ENCODE peak calls at places on chromosomes 16 and 17, in nine cellular contexts. B is H9, I is keratinocyte, D is neuronal stem cell, P is K562, X is colonic mucosa, M is GM23248, V is adipocyte, U is SK-N-SH. Z is an unnamed sample.

GRCh38 chr17:45221997-45222272 is 250 bp downstream of the FMNL1 start:
- DNase-seq in B (no peak), I (no peak), D (no peak), P (no peak), X (no peak), M (peak), V (peak), U (no peak), Z (no peak)

GRCh38 chr17:11618861-11619566 is 20.7 kb downstream of the DNAH9 start:
- DNase-seq in B (no peak), I (no peak), D (no peak), P (no peak), X (peak), M (no peak), V (no peak), U (no peak), Z (no peak)

GRCh38 chr16:380837-381787 is 666 bp downstream of the PGAP6 start:
- DNase-seq in B (no peak), I (no peak), D (no peak), P (peak), X (peak), M (peak), V (peak), U (peak), Z (peak)

GRCh38 chr17:61467416-61468262 is 15.4 kb downstream of the TBX4 start:
- DNase-seq in B (peak), I (no peak), D (no peak), P (peak), X (peak), M (peak), V (peak), U (peak), Z (peak)

GRCh38 chr17:61380836-61381525 is 18.7 kb upstream of the TBX2 start:
- DNase-seq in B (no peak), I (no peak), D (no peak), P (no peak), X (no peak), M (no peak), V (no peak), U (peak), Z (peak)

GRCh38 chr17:31721291-31722025 is 137.6 kb downstream of the COPRS start:
- DNase-seq in B (no peak), I (no peak), D (no peak), P (no peak), X (no peak), M (peak), V (no peak), U (no peak), Z (no peak)

GRCh38 chr17:42548993-42549755 is 3.5 kb upstream of the HSD17B1 start:
- DNase-seq in B (no peak), I (no peak), D (no peak), P (no peak), X (no peak), M (no peak), V (no peak), U (no peak), Z (no peak)

GRCh38 chr17:7404737-7405412 is 978 bp upstream of the TMEM256 start:
- DNase-seq in B (peak), I (no peak), D (peak), P (peak), X (peak), M (peak), V (no peak), U (peak), Z (peak)

GRCh38 chr16:63426275-63426870 is 1390.1 kb upstream of the CDH8 start:
- DNase-seq in B (no peak), I (no peak), D (no peak), P (no peak), X (no peak), M (no peak), V (peak), U (no peak), Z (no peak)

GRCh38 chr16:68040506-68041288 is 17.6 kb downstream of the DUS2 start:
- DNase-seq in B (peak), I (peak), D (peak), P (peak), X (peak), M (peak), V (peak), U (peak), Z (peak)

GRCh38 chr16:85982563-85982939 is 83.6 kb downstream of the IRF8 start:
- DNase-seq in B (no peak), I (no peak), D (no peak), P (no peak), X (no peak), M (no peak), V (no peak), U (no peak), Z (peak)

GRCh38 chr16:77273815-77274214 is 74.6 kb downstream of the SYCE1L start:
- DNase-seq in B (no peak), I (no peak), D (no peak), P (no peak), X (no peak), M (no peak), V (no peak), U (no peak), Z (no peak)

DNA sequence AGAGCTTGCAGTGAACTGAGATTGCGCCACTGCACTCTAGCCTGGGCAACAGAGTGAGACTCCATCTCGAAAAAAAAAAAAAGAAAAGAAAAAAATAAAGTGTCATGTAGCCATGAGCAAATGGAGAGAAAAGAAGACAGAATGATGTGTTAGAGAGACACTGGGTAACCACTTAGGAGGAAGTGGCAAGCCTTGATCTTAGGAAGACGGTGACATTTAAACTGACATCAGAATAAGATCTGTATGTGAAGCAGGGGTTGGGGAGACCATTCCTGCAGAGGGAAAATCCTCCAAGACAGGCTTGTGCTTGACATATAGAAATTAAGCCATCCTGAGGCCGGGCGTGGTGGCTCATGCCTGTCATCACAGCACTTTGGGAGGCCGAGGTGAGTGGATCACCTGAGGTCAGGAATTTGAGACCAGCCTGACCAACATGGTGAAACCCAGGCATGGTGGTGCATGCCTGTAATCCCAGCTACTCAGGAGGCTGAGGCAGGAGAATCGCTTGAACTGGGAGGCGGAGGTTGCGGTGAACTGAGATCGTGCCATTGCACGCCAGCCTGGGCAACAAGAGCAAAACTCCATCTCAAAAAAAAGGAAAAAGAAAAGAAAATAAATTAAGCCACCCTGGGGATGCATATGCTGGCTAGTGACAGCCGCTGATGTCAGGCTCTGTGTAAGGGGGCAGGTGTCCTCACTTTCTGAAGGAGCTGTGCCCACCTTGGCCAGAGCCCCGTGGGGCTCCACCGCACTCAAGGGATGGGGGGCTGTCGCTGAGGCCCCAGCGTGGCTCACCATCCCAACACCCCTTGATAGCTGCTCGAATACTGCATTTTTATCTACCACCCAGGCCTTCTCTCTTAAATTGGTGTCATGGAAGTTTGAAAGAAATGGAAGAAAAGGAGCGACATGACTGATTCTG is 13.1 kb upstream of the CYB5B start:
- DNase-seq in B (no peak), I (no peak), D (no peak), P (no peak), X (no peak), M (no peak), V (no peak), U (no peak), Z (no peak)
- H3K9ac ChIP-seq in B (no peak), I (no peak), D (no peak), P (no peak), X (no peak), M (no peak), V (no peak), U (no peak), Z (no peak)

DNA sequence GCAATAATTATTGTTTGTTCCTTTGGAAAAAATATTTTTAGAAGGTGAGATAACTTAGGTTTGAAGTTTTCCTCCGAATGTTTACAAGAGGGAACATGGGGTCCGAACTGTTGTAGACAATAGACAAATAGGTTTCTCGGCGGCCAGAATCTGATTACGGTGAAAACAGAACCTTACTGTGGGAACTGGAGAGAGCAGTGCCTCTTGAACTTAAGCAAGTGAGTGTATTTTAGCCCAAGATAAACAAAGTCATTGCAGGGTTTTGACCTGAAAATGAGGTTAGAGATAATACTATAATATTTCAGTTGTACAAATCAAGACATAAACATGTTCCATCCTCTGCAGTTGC is 134.7 kb downstream of the ABCA8 start:
- DNase-seq in B (no peak), I (no peak), D (no peak), P (no peak), X (no peak), M (no peak), V (no peak), U (no peak), Z (no peak)
- H3K9ac ChIP-seq in B (no peak), I (no peak), D (no peak), P (no peak), X (no peak), M (no peak), V (no peak), U (no peak), Z (no peak)

DNA sequence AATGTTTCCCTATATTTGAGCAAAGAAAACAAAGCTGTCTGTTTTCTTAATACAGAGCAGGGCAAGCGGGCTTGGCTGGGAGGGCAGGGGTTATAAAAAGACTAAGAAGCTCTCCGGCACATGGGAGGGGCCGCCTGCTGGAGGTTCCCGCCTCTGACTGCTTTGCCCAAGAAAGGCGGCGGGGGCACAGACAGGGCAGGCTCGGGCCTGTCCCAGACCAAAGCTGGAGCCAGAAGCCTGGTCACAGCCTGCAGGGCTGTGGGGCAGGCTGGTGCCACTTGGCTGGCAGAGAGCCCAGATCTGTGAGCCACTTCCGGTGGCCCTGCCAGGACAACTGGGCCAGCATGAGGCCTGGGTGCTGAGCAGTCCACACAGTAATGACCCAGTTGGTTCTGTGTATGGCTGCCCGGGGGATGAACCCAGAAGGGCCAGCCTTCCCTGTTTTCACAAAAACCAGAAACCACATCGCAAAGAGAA is 89.4 kb downstream of the LITAF start:
- DNase-seq in B (peak), I (peak), D (no peak), P (no peak), X (peak), M (peak), V (peak), U (peak), Z (peak)
- H3K9ac ChIP-seq in B (no peak), I (peak), D (no peak), P (peak), X (peak), M (peak), V (peak), U (peak), Z (no peak)

GRCh38 chr17:1083451-1084187 is 86.7 kb downstream of the TIMM22 start:
- DNase-seq in B (no peak), I (no peak), D (no peak), P (no peak), X (no peak), M (peak), V (no peak), U (no peak), Z (peak)

GRCh38 chr17:1091190-1091534 is 88.6 kb downstream of the ABR start:
- DNase-seq in B (no peak), I (no peak), D (no peak), P (no peak), X (no peak), M (no peak), V (no peak), U (no peak), Z (no peak)

GRCh38 chr17:1089915-1090314 is 89.9 kb downstream of the ABR start:
- DNase-seq in B (no peak), I (no peak), D (no peak), P (no peak), X (no peak), M (no peak), V (no peak), U (no peak), Z (no peak)

GRCh38 chr17:1090454-1091189 is 89.2 kb downstream of the ABR start:
- DNase-seq in B (no peak), I (no peak), D (no peak), P (no peak), X (no peak), M (no peak), V (no peak), U (no peak), Z (no peak)

GRCh38 chr17:1087381-1088241 is 90.7 kb downstream of the TIMM22 start:
- DNase-seq in B (peak), I (no peak), D (no peak), P (peak), X (peak), M (peak), V (peak), U (peak), Z (peak)
- H3K9ac ChIP-seq in B (no peak), I (peak), D (no peak), P (no peak), X (peak), M (peak), V (no peak), U (peak), Z (peak)

GRCh38 chr16:48062681-48063080 is 93.1 kb downstream of the ABCC12 start:
- DNase-seq in B (no peak), I (no peak), D (no peak), P (no peak), X (no peak), M (no peak), V (no peak), U (peak), Z (no peak)
- H3K9ac ChIP-seq in B (no peak), I (no peak), D (no peak), P (no peak), X (no peak), M (no peak), V (no peak), U (no peak), Z (no peak)

DNA sequence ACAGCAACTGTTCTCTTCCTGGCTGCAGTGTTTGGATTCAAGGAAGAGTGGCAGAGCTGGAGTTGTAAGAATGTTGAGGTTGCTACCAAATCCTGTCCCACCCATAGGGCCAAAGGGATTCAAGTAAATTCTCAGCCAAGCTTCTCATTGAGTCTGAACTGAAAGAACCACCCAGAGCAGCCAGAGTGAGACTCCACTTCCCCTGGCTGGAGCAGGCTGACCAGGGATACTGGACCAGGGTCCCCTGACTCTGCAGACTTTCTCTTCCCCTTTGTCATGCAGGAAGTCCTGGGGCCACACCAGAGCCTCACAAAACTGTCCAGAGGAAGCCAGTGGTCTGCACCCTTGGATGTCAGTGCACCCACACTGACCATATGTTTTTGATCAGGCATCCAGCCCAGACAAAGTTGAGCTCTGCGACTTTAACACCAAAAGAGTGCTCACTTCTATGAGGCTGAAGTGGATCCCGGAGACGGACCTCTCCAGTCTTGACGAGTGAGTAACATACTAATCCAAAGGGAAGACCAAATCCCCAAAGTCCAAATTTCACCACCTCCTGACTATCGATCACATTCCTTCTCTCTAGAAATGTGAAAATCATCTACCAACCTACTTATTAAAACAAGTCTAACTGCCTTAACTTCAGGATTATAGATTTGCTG is 4.1 kb downstream of the NXN start:
- DNase-seq in B (no peak), I (no peak), D (no peak), P (no peak), X (no peak), M (peak), V (peak), U (peak), Z (peak)
- H3K9ac ChIP-seq in B (no peak), I (peak), D (no peak), P (no peak), X (no peak), M (peak), V (no peak), U (no peak), Z (no peak)

DNA sequence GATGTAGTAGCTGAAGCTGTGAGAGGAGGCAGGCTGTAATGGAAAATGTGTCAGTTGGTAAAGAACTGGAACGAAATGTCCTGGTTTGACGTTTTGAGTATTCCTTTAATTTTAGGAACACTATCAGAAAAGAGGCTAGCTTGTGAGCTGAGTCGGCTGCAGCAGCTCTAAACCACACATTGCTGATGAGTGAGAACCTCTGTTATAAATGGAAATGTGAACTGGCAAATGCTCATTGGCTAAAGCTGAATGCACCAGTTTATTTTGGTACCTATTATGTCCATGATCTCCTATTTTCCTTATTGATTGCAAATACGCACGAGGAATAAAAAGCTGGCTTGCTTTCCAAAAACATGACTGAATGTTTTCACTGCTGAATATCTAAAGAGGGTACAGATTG is 11.0 kb upstream of the WIPI1 start:
- DNase-seq in B (no peak), I (no peak), D (no peak), P (no peak), X (no peak), M (peak), V (no peak), U (no peak), Z (no peak)
- H3K9ac ChIP-seq in B (no peak), I (no peak), D (no peak), P (no peak), X (no peak), M (no peak), V (no peak), U (no peak), Z (no peak)

GRCh38 chr16:59400830-59401229 is 666.7 kb upstream of the GOT2 start:
- DNase-seq in B (no peak), I (no peak), D (no peak), P (no peak), X (no peak), M (peak), V (no peak), U (no peak), Z (no peak)
- H3K9ac ChIP-seq in B (no peak), I (no peak), D (no peak), P (no peak), X (no peak), M (no peak), V (no peak), U (no peak), Z (no peak)

Z was measured in kidney.